ENCODE peak calls at places on chromosome 1, in four cellular contexts. One of them, this sample, is unnamed.

GRCh38 chr1:58785424-58786058 is 1.7 kb upstream of the JUN start:
- DNase-seq in GM12878: peak
- DNase-seq in HepG2: peak
- DNase-seq in WTC11: peak
- DNase-seq in this sample: no peak

GRCh38 chr1:229883504-229884200 is 183.4 kb upstream of the GALNT2 start:
- DNase-seq in HepG2: no peak
- DNase-seq in WTC11: no peak
- DNase-seq in GM12878: no peak
- DNase-seq in this sample: no peak

GRCh38 chr1:165383067-165383466 is 26.6 kb upstream of the LMX1A start:
- DNase-seq in WTC11: no peak
- DNase-seq in HepG2: no peak
- DNase-seq in GM12878: no peak
- DNase-seq in this sample: no peak

GRCh38 chr1:153627797-153628626 is at the start of gene S100A1:
- DNase-seq in HepG2: peak
- DNase-seq in GM12878: no peak
- DNase-seq in WTC11: no peak
- DNase-seq in this sample: peak

GRCh38 chr1:41072051-41072450 is 50.5 kb upstream of the SLFNL1 start:
- DNase-seq in GM12878: no peak
- DNase-seq in WTC11: no peak
- DNase-seq in HepG2: no peak
- DNase-seq in this sample: no peak

GRCh38 chr1:55127827-55128343 is 87.3 kb downstream of the USP24 start:
- DNase-seq in HepG2: no peak
- DNase-seq in GM12878: peak
- DNase-seq in WTC11: no peak
- DNase-seq in this sample: no peak

GRCh38 chr1:183159960-183160359 is 26.1 kb upstream of the LAMC2 start:
- DNase-seq in WTC11: no peak
- DNase-seq in GM12878: no peak
- DNase-seq in HepG2: no peak
- DNase-seq in this sample: peak

GRCh38 chr1:43509740-43510375 is 20.8 kb upstream of the PTPRF start:
- DNase-seq in HepG2: no peak
- DNase-seq in GM12878: peak
- DNase-seq in WTC11: no peak
- DNase-seq in this sample: no peak

GRCh38 chr1:94039514-94039870 is 81.5 kb downstream of the ABCA4 start:
- DNase-seq in HepG2: peak
- DNase-seq in WTC11: peak
- DNase-seq in GM12878: no peak
- DNase-seq in this sample: peak
- TF ChIP-seq CBFB in HepG2: no peak
- TF ChIP-seq CBFB in WTC11: no peak
- TF ChIP-seq CBFB in GM12878: no peak
- TF ChIP-seq CBFB in this sample: no peak

GRCh38 chr1:1229770-1230169 is 2.0 kb downstream of the SDF4 start:
- DNase-seq in HepG2: no peak
- DNase-seq in GM12878: no peak
- DNase-seq in WTC11: no peak
- DNase-seq in this sample: no peak

GRCh38 chr1:1232224-1232800 is at the start of gene B3GALT6:
- DNase-seq in WTC11: no peak
- DNase-seq in HepG2: no peak
- DNase-seq in GM12878: no peak
- DNase-seq in this sample: no peak

GRCh38 chr1:1228596-1229321 is 3.0 kb downstream of the SDF4 start:
- DNase-seq in WTC11: no peak
- DNase-seq in HepG2: no peak
- DNase-seq in GM12878: no peak
- DNase-seq in this sample: no peak

GRCh38 chr1:1231400-1232223 is at the start of gene SDF4:
- DNase-seq in GM12878: peak
- DNase-seq in WTC11: peak
- DNase-seq in HepG2: peak
- DNase-seq in this sample: peak

GRCh38 chr1:1230656-1231399 is 973 bp downstream of the SDF4 start:
- DNase-seq in WTC11: no peak
- DNase-seq in GM12878: no peak
- DNase-seq in HepG2: peak
- DNase-seq in this sample: peak
- TF ChIP-seq CBFB in WTC11: no peak
- TF ChIP-seq CBFB in GM12878: no peak
- TF ChIP-seq CBFB in HepG2: no peak
- TF ChIP-seq CBFB in this sample: no peak

GRCh38 chr1:10573446-10573845 is 98.7 kb downstream of the PEX14 start:
- DNase-seq in WTC11: no peak
- DNase-seq in GM12878: no peak
- DNase-seq in HepG2: no peak
- DNase-seq in this sample: no peak

GRCh38 chr1:10575616-10576015 is 100.9 kb downstream of the PEX14 start:
- DNase-seq in HepG2: no peak
- DNase-seq in GM12878: no peak
- DNase-seq in WTC11: no peak
- DNase-seq in this sample: no peak

GRCh38 chr1:10578070-10578469 is 103.3 kb downstream of the PEX14 start:
- DNase-seq in GM12878: no peak
- DNase-seq in WTC11: no peak
- DNase-seq in HepG2: no peak
- DNase-seq in this sample: no peak
- TF ChIP-seq CBFB in GM12878: no peak
- TF ChIP-seq CBFB in WTC11: no peak
- TF ChIP-seq CBFB in HepG2: no peak
- TF ChIP-seq CBFB in this sample: no peak

DNA sequence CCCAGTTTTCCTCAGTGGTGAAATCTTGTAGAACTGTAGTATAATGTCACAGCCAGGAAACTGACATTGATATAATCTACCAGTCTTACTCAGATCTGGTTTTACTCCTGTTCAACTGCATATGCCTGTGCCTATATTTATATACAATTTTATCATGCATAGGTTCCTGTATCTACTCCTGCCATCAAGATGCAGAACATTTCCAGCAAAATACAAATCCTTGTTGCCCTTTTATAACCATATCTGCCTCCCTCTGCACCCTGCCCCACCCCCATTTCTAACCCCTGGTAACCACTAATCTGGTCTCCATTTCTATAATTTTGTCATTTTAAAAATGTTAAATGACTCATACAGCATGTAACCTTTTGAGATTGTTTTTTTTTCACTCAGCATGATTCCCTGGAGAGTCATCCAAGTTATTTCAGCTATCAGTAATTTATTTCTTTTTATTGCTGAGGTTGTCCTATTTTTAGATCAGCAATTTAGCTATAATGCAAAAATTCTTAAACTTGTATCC is 8.1 kb downstream of the UTP25 start:
- DNase-seq in WTC11: no peak
- DNase-seq in HepG2: no peak
- DNase-seq in GM12878: no peak
- DNase-seq in this sample: no peak
- TF ChIP-seq CBFB in WTC11: no peak
- TF ChIP-seq CBFB in HepG2: no peak
- TF ChIP-seq CBFB in GM12878: no peak
- TF ChIP-seq CBFB in this sample: no peak

GRCh38 chr1:202162049-202162417 is 1.6 kb upstream of the PTPN7 start:
- DNase-seq in GM12878: peak
- DNase-seq in WTC11: no peak
- DNase-seq in HepG2: no peak
- DNase-seq in this sample: peak
- TF ChIP-seq CBFB in GM12878: no peak
- TF ChIP-seq CBFB in WTC11: no peak
- TF ChIP-seq CBFB in HepG2: no peak
- TF ChIP-seq CBFB in this sample: no peak

GRCh38 chr1:3004285-3005205 is 16.7 kb upstream of the ACTRT2 start:
- DNase-seq in WTC11: no peak
- DNase-seq in GM12878: no peak
- DNase-seq in HepG2: no peak
- DNase-seq in this sample: no peak
- TF ChIP-seq CBFB in WTC11: no peak
- TF ChIP-seq CBFB in GM12878: no peak
- TF ChIP-seq CBFB in HepG2: no peak
- TF ChIP-seq CBFB in this sample: no peak

GRCh38 chr1:204959836-204960235 is 83.2 kb upstream of the CNTN2 start:
- DNase-seq in GM12878: no peak
- DNase-seq in HepG2: no peak
- DNase-seq in WTC11: no peak
- DNase-seq in this sample: no peak

GRCh38 chr1:204958325-204959307 is 84.4 kb upstream of the CNTN2 start:
- DNase-seq in WTC11: no peak
- DNase-seq in HepG2: no peak
- DNase-seq in GM12878: no peak
- DNase-seq in this sample: no peak

GRCh38 chr1:204960306-204960984 is 82.6 kb upstream of the CNTN2 start:
- DNase-seq in HepG2: no peak
- DNase-seq in WTC11: no peak
- DNase-seq in GM12878: no peak
- DNase-seq in this sample: no peak

GRCh38 chr1:204961765-204962419 is 81.1 kb upstream of the CNTN2 start:
- DNase-seq in WTC11: no peak
- DNase-seq in GM12878: no peak
- DNase-seq in HepG2: no peak
- DNase-seq in this sample: no peak

GRCh38 chr1:204959374-204959773 is 83.6 kb upstream of the CNTN2 start:
- DNase-seq in WTC11: no peak
- DNase-seq in HepG2: no peak
- DNase-seq in GM12878: no peak
- DNase-seq in this sample: no peak
- TF ChIP-seq CBFB in WTC11: no peak
- TF ChIP-seq CBFB in HepG2: no peak
- TF ChIP-seq CBFB in GM12878: no peak
- TF ChIP-seq CBFB in this sample: no peak

DNA sequence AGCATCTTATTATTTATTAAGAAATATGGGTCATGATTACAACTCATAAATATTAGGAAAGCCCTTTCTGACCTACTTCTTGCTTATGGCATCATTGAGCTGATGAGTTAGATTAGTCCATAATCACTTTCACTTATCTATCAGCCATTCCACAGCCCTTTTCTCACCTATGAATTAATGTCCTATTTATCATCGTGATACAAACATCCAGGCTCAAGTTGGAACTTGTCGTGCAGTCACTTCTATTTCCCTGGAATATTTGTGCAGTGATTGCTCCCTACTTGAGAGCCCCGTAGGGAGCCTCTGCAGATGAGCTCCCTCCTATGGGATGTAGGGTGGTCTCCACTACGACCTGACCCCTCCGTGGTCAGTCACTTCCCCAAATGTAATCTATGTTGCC is 8.1 kb upstream of the F3 start:
- DNase-seq in GM12878: no peak
- DNase-seq in HepG2: no peak
- DNase-seq in WTC11: no peak
- DNase-seq in this sample: no peak
- TF ChIP-seq CBFB in GM12878: no peak
- TF ChIP-seq CBFB in HepG2: no peak
- TF ChIP-seq CBFB in WTC11: no peak
- TF ChIP-seq CBFB in this sample: no peak